ENCODE peak calls at places on chromosome X, in five cellular contexts. W is neural crest cell, I is body of pancreas, J is type B pancreatic cell, D is AG09309. Y is an unnamed sample.
A peak's percentile ranks its signal among the peaks of the same experiment; 100 is the strongest.

GRCh38 chrX:25941087-25941486 is 197.1 kb upstream of the MAGEB18 start:
- DNase-seq in W (no peak), I (no peak), J (no peak), D (no peak), Y (no peak)

GRCh38 chrX:103356023-103356798 is at the start of gene TCEAL9:
- DNase-seq in W (peak; percentile 19), I (peak; percentile 51), J (no peak), D (peak; percentile 21), Y (peak; percentile 50)

GRCh38 chrX:21905209-21905735 is 35.2 kb upstream of the SMS start:
- DNase-seq in W (no peak), I (no peak), J (no peak), D (no peak), Y (no peak)

GRCh38 chrX:155577682-155578081 is 35.1 kb downstream of the TMLHE start:
- DNase-seq in W (no peak), I (no peak), J (no peak), D (no peak), Y (no peak)

GRCh38 chrX:153723351-153724251 is 586 bp downstream of the BCAP31 start:
- DNase-seq in W (no peak), I (peak; percentile 37), J (peak; percentile 80), D (no peak), Y (no peak)

GRCh38 chrX:129908636-129909035 is 2.7 kb downstream of the UTP14A start:
- DNase-seq in W (no peak), I (no peak), J (no peak), D (no peak), Y (no peak)

GRCh38 chrX:131063613-131064012 is 5.5 kb downstream of the ARHGAP36 start:
- DNase-seq in W (no peak), I (no peak), J (no peak), D (no peak), Y (no peak)

GRCh38 chrX:39983715-39984114 is 114.0 kb downstream of the BCOR start:
- DNase-seq in W (no peak), I (no peak), J (no peak), D (no peak), Y (no peak)

GRCh38 chrX:102837843-102838242 is 99.2 kb upstream of the RAB40AL start:
- DNase-seq in W (no peak), I (no peak), J (no peak), D (no peak), Y (no peak)

GRCh38 chrX:22081475-22082092 is 49.5 kb downstream of the PHEX start:
- DNase-seq in W (peak; percentile 62), I (peak; percentile 55), J (no peak), D (no peak), Y (no peak)

GRCh38 chrX:104565791-104566687 is at the start of gene IL1RAPL2:
- DNase-seq in W (peak; percentile 46), I (peak; percentile 60), J (peak; percentile 72), D (no peak), Y (no peak)

GRCh38 chrX:96432647-96433046 is 252.0 kb upstream of the DIAPH2 start:
- DNase-seq in W (no peak), I (no peak), J (no peak), D (no peak), Y (no peak)
- TF ChIP-seq CTCF in W (no peak), I (no peak), J (no peak), D (no peak), Y (no peak)

GRCh38 chrX:79511799-79512198 is 144.7 kb upstream of the ITM2A start:
- DNase-seq in W (no peak), I (no peak), J (no peak), D (no peak), Y (no peak)

GRCh38 chrX:79515529-79515928 is 148.4 kb upstream of the ITM2A start:
- DNase-seq in W (no peak), I (no peak), J (no peak), D (no peak), Y (no peak)
- TF ChIP-seq CTCF in W (no peak), I (no peak), J (no peak), D (no peak), Y (no peak)

GRCh38 chrX:30865612-30866011 is 23.4 kb downstream of the TAB3 start:
- DNase-seq in W (no peak), I (no peak), J (no peak), D (no peak), Y (no peak)

GRCh38 chrX:30870572-30870971 is 18.5 kb downstream of the TAB3 start:
- DNase-seq in W (no peak), I (no peak), J (no peak), D (no peak), Y (no peak)

GRCh38 chrX:30863969-30864368 is 25.1 kb downstream of the TAB3 start:
- DNase-seq in W (no peak), I (no peak), J (no peak), D (no peak), Y (no peak)

GRCh38 chrX:30864383-30864785 is 24.7 kb downstream of the TAB3 start:
- DNase-seq in W (no peak), I (no peak), J (no peak), D (no peak), Y (no peak)

DNA sequence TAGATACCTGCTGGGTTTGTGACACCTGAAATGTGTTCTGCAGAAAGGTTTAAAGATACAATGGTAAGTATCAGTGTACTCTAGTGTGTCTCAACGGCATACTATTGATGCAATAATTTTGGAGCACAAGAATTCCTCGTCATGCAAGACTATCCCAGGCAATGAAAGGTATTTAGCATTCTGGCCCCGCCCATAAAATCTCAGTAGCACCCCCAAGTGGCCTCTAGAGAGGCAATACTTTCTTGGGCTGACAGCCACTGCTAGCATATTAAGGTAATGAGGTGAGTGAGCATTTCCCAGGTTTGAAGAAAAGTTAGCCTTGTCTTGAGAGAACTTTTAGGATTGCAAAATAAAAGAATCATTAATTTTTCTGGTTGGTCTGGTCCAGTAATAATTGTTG is 24.0 kb downstream of the TAB3 start:
- DNase-seq in W (no peak), I (no peak), J (no peak), D (no peak), Y (no peak)
- TF ChIP-seq CTCF in W (peak; percentile 40), I (no peak), J (peak; percentile 31), D (no peak), Y (no peak)

GRCh38 chrX:84907324-84907946 is 96.2 kb upstream of the APOOL start:
- DNase-seq in W (no peak), I (no peak), J (no peak), D (no peak), Y (no peak)
- TF ChIP-seq CTCF in W (peak; percentile 60), I (peak; percentile 15), J (peak; percentile 60), D (no peak), Y (peak; percentile 9)

DNA sequence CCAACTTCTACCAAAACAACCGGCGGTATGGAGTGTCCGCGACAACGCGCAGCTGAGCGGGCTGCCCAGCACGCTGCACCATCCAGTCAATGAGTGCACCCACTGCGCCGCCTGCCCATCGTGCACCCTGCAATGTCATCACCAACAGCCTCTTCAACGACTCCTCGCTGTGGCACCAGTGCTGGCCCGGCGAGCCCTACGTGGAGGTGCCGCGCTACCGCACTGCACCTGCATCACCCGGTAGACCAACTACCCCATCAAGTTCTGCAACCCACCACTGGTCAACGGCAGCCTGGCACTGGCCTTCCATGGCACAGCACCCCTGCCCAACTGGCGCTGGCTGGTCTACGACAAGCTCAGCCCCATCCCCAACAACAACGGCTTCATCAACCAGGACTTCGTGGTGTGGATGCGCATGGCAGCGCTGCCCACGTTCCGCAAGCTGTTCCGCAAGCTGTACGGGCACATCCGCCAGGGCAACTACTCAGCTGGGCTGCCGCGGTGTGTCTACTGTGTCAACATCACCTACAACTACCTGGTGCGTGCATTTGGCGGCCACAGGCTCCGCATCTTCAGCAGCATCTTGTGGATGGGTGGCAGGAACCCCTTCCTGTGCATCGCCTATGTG is 42.8 kb downstream of the IL13RA1 start:
- DNase-seq in W (no peak), I (no peak), J (no peak), D (no peak), Y (no peak)
- TF ChIP-seq CTCF in W (no peak), I (no peak), J (no peak), D (no peak), Y (no peak)

DNA sequence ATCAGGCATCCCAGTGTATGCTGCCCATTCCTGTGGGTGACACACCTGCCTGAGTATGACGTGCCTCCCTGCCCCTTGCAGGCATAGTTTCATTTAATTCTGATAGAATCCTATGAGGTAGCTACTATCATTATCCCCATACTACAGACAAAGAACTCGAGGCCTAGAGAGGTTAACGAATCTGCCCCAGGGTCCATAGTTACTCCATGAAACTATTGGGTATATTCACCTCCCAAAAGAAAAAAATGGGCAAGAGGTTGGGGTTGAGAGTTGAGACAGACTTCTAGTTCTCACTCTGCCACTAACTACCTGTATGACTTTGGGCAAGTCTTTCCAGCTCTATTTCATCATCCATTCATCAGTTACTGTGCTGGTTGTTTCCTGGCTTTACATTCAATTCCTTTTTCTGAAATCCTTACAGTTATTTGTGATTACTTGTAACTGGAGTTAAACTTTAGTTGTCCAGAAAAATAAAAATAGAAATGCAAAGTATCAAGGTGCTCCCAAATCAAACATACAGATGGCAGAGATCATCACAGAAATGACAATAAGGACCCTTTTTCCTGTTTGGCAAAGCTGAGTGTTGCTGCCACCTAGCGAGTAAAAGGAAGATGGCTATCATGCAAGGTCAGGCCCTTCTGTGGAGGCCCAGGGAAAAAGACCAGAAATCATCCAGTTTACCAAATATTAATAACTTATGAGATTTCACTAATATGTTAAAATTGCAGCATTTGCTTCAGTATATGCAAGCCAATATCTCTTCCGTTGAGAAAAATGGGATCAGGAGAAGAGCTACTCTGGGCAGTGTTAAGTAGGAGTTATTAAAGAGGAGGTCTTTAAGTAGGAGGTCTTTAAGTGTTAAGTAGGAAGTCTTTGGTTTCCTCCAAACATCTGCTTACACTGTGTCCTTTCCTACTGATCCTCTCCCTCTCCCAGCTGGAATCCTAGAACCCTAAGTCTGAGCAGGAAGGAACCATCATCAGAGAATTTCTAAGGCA is 17.1 kb upstream of the MAP7D3 start:
- DNase-seq in W (peak; percentile 41), I (peak; percentile 24), J (no peak), D (no peak), Y (peak; percentile 30)
- TF ChIP-seq CTCF in W (peak; percentile 74), I (peak; percentile 50), J (peak; percentile 79), D (peak; percentile 84), Y (peak; percentile 88)

DNA sequence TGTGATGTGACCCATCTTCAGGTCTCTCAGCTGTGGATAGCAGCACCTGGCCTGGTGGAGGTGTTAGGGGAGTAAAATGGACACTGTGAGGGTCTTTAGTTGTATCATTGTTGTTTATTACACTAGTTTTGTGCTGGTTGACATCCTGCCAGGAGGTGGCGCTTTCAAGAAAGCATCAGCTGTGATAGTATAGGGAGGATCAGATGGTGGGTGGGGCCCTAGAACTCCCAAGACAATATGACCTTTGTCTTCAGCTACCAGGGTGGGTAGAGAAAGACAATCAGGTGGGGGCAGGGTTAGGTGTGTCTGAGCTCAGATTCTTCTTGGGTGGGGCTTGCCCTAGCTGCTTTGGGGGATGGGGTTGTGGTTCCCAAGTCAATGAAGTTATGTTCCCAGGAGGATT is 162.8 kb downstream of the PPP1R2C start:
- DNase-seq in W (no peak), I (no peak), J (no peak), D (no peak), Y (no peak)
- TF ChIP-seq CTCF in W (peak; percentile 26), I (no peak), J (peak; percentile 47), D (peak; percentile 26), Y (peak; percentile 4)

GRCh38 chrX:143669395-143669794 is 33.5 kb upstream of the SLITRK4 start:
- DNase-seq in W (no peak), I (no peak), J (no peak), D (no peak), Y (no peak)
- TF ChIP-seq CTCF in W (peak; percentile 41), I (peak; percentile 15), J (peak; percentile 51), D (peak; percentile 9), Y (no peak)

Y was measured in AG09319.